ENCODE peak calls at places on chromosomes 7 and 10, in six cellular contexts. I is colonic mucosa; W is stimulated activated CD4-positive, alpha-beta T cell treated with anti-CD3 and anti-CD28 coated beads, Interleukin-2, amount 100 ng/mL, for 48 hours; U is ACHN; H is omental fat pad; Y is central memory CD4-positive, alpha-beta T cell. Z is an unnamed sample.

GRCh38 chr10:120423350-120424197 is 33.5 kb upstream of the PLPP4 start:
- DNase-seq in I (peak), W (peak), U (peak), H (no peak), Y (no peak), Z (peak)

GRCh38 chr7:128197586-128197985 is 43.5 kb upstream of the LEP start:
- DNase-seq in I (no peak), W (no peak), U (no peak), H (no peak), Y (no peak), Z (peak)

GRCh38 chr7:138116156-138116555 is 39.9 kb downstream of the AKR1D1 start:
- DNase-seq in I (no peak), W (no peak), U (peak), H (no peak), Y (no peak), Z (peak)

GRCh38 chr7:43906327-43907010 is at the start of gene URGCP:
- DNase-seq in I (peak), W (peak), U (peak), H (no peak), Y (peak), Z (peak)

GRCh38 chr10:66746246-66746645 is 179.6 kb upstream of the LRRTM3 start:
- DNase-seq in I (no peak), W (no peak), U (no peak), H (no peak), Y (no peak), Z (no peak)

GRCh38 chr10:114618722-114619121 is 39.4 kb downstream of the ABLIM1 start:
- DNase-seq in I (no peak), W (no peak), U (no peak), H (no peak), Y (no peak), Z (no peak)

GRCh38 chr7:84548366-84549085 is 353.9 kb upstream of the SEMA3A start:
- DNase-seq in I (no peak), W (no peak), U (no peak), H (no peak), Y (no peak), Z (peak)

GRCh38 chr7:36054642-36055041 is 98.4 kb upstream of the EEPD1 start:
- DNase-seq in I (no peak), W (no peak), U (no peak), H (no peak), Y (no peak), Z (no peak)

GRCh38 chr10:110901954-110902819 is 16.8 kb downstream of the BBIP1 start:
- DNase-seq in I (no peak), W (no peak), U (peak), H (no peak), Y (no peak), Z (peak)

GRCh38 chr7:25009271-25009670 is 29.3 kb upstream of the OSBPL3 start:
- DNase-seq in I (no peak), W (no peak), U (peak), H (no peak), Y (no peak), Z (peak)

Z was measured in GM23248.